ENCODE peak calls at places on chromosome 4, in nine cellular contexts. F is body of pancreas, G is lower lobe of right lung, D is upper lobe of right lung, X is fibroblast of lung, R is OCI-LY7, L is AG10803, S is AG04449, O is heart left ventricle. T is an unnamed sample.

GRCh38 chr4:110132822-110133719 is 65.3 kb downstream of the ELOVL6 start:
- DNase-seq in F (no peak), G (no peak), D (no peak), X (no peak), R (no peak), L (no peak), S (no peak), O (no peak), T (no peak)

GRCh38 chr4:113602829-113603228 is 158.7 kb downstream of the CAMK2D start:
- DNase-seq in F (no peak), G (no peak), D (no peak), X (no peak), R (no peak), L (no peak), S (no peak), O (no peak), T (no peak)

GRCh38 chr4:37908488-37909343 is 17.8 kb downstream of the TBC1D1 start:
- DNase-seq in F (no peak), G (peak; percentile 56), D (peak; percentile 70), X (peak; percentile 63), R (no peak), L (no peak), S (peak; percentile 16), O (no peak), T (peak; percentile 49)

GRCh38 chr4:170743633-170744032 is 653.9 kb upstream of the AADAT start:
- DNase-seq in F (no peak), G (peak; percentile 27), D (no peak), X (no peak), R (no peak), L (no peak), S (no peak), O (no peak), T (no peak)

GRCh38 chr4:109998867-109999303 is 86.2 kb downstream of the EGF start:
- DNase-seq in F (no peak), G (no peak), D (no peak), X (peak; percentile 71), R (peak; percentile 83), L (peak; percentile 55), S (no peak), O (no peak), T (peak; percentile 57)

GRCh38 chr4:101211146-101211553 is 136.2 kb downstream of the PPP3CA start:
- DNase-seq in F (no peak), G (no peak), D (no peak), X (peak; percentile 43), R (no peak), L (no peak), S (no peak), O (no peak), T (no peak)

GRCh38 chr4:66178901-66179300 is 508.6 kb upstream of the EPHA5 start:
- DNase-seq in F (no peak), G (no peak), D (no peak), X (no peak), R (no peak), L (no peak), S (no peak), O (no peak), T (peak; percentile 49)

GRCh38 chr4:174764105-174764729 is 64.8 kb downstream of the GLRA3 start:
- DNase-seq in F (no peak), G (no peak), D (no peak), X (peak; percentile 68), R (peak; percentile 79), L (peak; percentile 62), S (peak; percentile 4), O (no peak), T (peak; percentile 34)

GRCh38 chr4:81816362-81816761 is 344.7 kb upstream of the RASGEF1B start:
- DNase-seq in F (no peak), G (no peak), D (no peak), X (no peak), R (no peak), L (no peak), S (no peak), O (no peak), T (no peak)

GRCh38 chr4:53522334-53522733 is 69.0 kb downstream of the LNX1 start:
- DNase-seq in F (no peak), G (no peak), D (no peak), X (no peak), R (no peak), L (no peak), S (no peak), O (no peak), T (no peak)

GRCh38 chr4:45120163-45120562 is 393.8 kb upstream of the GNPDA2 start:
- DNase-seq in F (peak; percentile 28), G (no peak), D (no peak), X (no peak), R (no peak), L (no peak), S (no peak), O (peak; percentile 31), T (no peak)

GRCh38 chr4:148649669-148650331 is 207.6 kb upstream of the NR3C2 start:
- DNase-seq in F (no peak), G (no peak), D (no peak), X (no peak), R (no peak), L (peak; percentile 1), S (no peak), O (no peak), T (no peak)

DNA sequence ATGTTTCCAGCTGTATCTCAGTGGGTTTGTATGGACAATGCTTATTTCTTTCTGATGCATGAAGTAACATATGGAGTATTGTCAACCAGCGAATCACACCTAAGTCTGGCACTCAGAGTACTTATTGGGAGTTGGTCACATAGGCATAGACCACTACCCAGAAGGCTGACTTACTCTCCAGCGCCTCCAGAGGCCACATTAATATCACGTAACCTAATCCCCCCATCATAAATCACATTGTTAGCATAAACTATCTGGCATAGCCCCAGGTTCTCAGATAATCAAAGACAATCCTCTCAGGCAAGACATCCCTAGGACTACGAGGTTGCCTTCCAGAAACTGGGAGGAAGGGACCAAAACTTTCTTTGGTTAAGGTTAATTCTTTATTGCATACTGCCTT is 560.5 kb upstream of the PABPC4L start:
- DNase-seq in F (no peak), G (no peak), D (no peak), X (no peak), R (peak; percentile 4), L (no peak), S (no peak), O (no peak), T (no peak)
- TF ChIP-seq CTCF in F (no peak), G (no peak), D (no peak), X (no peak), R (peak; percentile 61), L (no peak), S (no peak), O (no peak), T (no peak)

DNA sequence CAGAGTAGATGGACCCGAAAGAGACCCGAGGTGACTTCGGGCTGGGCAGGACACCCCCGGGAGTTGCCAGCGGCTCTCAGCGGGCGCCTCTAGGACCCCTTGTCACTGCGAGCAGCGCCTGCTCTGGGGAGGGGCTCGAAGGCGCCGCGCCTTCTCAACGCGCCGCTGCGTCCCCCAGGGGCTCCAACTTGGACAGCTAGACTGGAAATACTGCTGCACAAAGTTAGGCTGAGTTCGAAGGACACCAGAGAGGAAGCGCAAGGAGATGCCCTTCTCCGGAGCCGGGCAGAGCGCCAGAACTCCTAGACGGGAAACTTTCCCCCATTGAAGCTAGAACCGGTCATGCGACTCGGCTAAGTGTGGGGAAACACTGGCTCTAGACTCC is 493 bp upstream of the KCNIP4 start:
- DNase-seq in F (peak; percentile 11), G (no peak), D (peak; percentile 64), X (peak; percentile 6), R (no peak), L (no peak), S (no peak), O (no peak), T (no peak)
- H3K4me3 ChIP-seq in F (no peak overlapping the region), G (peak overlapping the region; percentile 23), D (no peak overlapping the region), X (peak overlapping the region; percentile 38), R (no peak overlapping the region), L (no peak overlapping the region), S (no peak overlapping the region), O (peak overlapping the region; percentile 44), T (peak overlapping the region; percentile 48)

DNA sequence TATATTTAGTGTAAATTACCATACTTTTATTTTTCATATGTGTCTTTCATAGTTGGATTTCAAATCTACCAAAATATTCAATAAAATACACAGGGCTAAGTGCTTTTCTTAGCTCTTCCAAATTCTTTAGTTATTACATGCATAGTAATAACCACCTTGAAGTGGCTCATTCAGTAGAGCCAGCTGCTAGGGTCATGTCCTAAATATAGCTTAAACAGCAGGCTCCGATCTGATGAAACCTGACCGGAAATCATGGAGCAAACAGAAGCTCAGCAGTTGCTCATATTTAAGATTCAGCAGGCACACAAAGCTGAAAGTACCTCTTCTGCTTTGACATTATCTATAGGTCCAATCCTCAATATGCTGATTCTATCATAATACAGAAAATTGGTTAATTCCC is 1470.4 kb downstream of the ADGRL3 start:
- DNase-seq in F (no peak), G (no peak), D (no peak), X (peak; percentile 12), R (no peak), L (no peak), S (no peak), O (peak; percentile 31), T (no peak)
- TF ChIP-seq CTCF in F (no peak), G (no peak), D (no peak), X (no peak), R (no peak), L (no peak), S (no peak), O (no peak), T (no peak)

DNA sequence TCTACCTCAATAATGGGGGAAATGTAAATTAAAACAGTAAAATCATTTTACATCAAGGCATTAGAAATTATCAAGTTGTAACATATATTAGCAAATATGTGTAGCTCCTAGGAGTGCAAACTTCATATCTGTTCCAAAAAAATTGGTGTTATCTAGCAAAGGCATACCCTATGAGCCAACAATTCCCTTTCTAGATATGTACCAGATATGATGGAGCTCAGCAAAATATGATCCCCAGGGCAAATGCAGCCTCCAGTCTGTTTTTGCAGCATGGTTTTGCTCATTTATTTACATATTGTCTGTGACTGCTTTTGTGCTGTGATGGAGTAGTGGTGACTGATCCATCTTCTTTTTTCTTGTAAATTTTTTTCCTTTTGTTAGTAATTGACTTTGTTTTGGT is 41.0 kb downstream of the CEP135 start:
- DNase-seq in F (no peak), G (no peak), D (no peak), X (no peak), R (no peak), L (no peak), S (no peak), O (no peak), T (no peak)
- H3K4me3 ChIP-seq in F (no peak overlapping the region), G (no peak overlapping the region), D (no peak overlapping the region), X (no peak overlapping the region), R (no peak overlapping the region), L (no peak overlapping the region), S (no peak overlapping the region), O (no peak overlapping the region), T (no peak overlapping the region)

T was measured in astrocyte of the cerebellum.